ENCODE peak calls at places on chromosomes 5 and 9, in ten cellular contexts. Q, C, O, Y, F, S, V, K, E and B are unnamed samples.

GRCh38 chr5:174558190-174558589 is 166.2 kb upstream of the MSX2 start:
- DNase-seq in Q (no peak), C (no peak), O (no peak), Y (no peak), F (no peak), S (no peak), V (no peak), K (no peak), E (no peak), B (no peak)

GRCh38 chr9:90893706-90894105 is 92.1 kb downstream of the SYK start:
- DNase-seq in Q (no peak), C (no peak), O (no peak), Y (no peak), F (no peak), S (no peak), V (no peak), K (no peak), E (no peak), B (no peak)

GRCh38 chr5:59648949-59649921 is 244.3 kb downstream of the PDE4D start:
- DNase-seq in Q (no peak), C (no peak), O (peak), Y (no peak), F (no peak), S (no peak), V (no peak), K (no peak), E (no peak), B (no peak)

GRCh38 chr9:133990366-133991210 is 1.5 kb downstream of the VAV2 start:
- DNase-seq in Q (peak), C (no peak), O (peak), Y (peak), F (no peak), S (no peak), V (no peak), K (no peak), E (no peak), B (peak)

GRCh38 chr9:13386935-13387667 is 107.6 kb upstream of the MPDZ start:
- DNase-seq in Q (no peak), C (no peak), O (no peak), Y (no peak), F (no peak), S (no peak), V (no peak), K (peak), E (no peak), B (no peak)

GRCh38 chr5:68872088-68872842 is 221.5 kb upstream of the SLC30A5 start:
- DNase-seq in Q (no peak), C (no peak), O (peak), Y (no peak), F (peak), S (no peak), V (no peak), K (no peak), E (no peak), B (no peak)

GRCh38 chr5:113205807-113206206 is 229.0 kb downstream of the TSSK1B start:
- DNase-seq in Q (peak), C (no peak), O (peak), Y (no peak), F (no peak), S (no peak), V (no peak), K (no peak), E (no peak), B (no peak)

GRCh38 chr5:30839956-30840355 is 353.5 kb upstream of the CDH6 start:
- DNase-seq in Q (no peak), C (no peak), O (no peak), Y (no peak), F (no peak), S (no peak), V (no peak), K (no peak), E (no peak), B (no peak)

GRCh38 chr9:99274511-99274910 is 52.4 kb downstream of the SEC61B start:
- DNase-seq in Q (no peak), C (no peak), O (no peak), Y (no peak), F (no peak), S (no peak), V (no peak), K (no peak), E (no peak), B (no peak)

GRCh38 chr9:37859043-37859442 is 44.9 kb downstream of the SLC25A51 start:
- DNase-seq in Q (no peak), C (no peak), O (no peak), Y (no peak), F (no peak), S (no peak), V (no peak), K (no peak), E (no peak), B (peak)

GRCh38 chr9:126516936-126517750 is 96.6 kb upstream of the LMX1B start:
- DNase-seq in Q (peak), C (no peak), O (peak), Y (no peak), F (no peak), S (peak), V (no peak), K (peak), E (peak), B (peak)

GRCh38 chr5:173789031-173789920 is 98.9 kb upstream of the CPEB4 start:
- DNase-seq in Q (peak), C (no peak), O (peak), Y (no peak), F (no peak), S (no peak), V (no peak), K (peak), E (no peak), B (peak)

GRCh38 chr5:1748845-1749244 is 50.8 kb downstream of the MRPL36 start:
- DNase-seq in Q (peak), C (no peak), O (no peak), Y (no peak), F (no peak), S (no peak), V (no peak), K (no peak), E (no peak), B (no peak)

GRCh38 chr5:79229357-79230174 is 6.4 kb upstream of the JMY start:
- DNase-seq in Q (peak), C (no peak), O (no peak), Y (no peak), F (no peak), S (peak), V (no peak), K (no peak), E (no peak), B (peak)

GRCh38 chr9:93900971-93901861 is 53.9 kb downstream of the BARX1 start:
- DNase-seq in Q (no peak), C (no peak), O (no peak), Y (no peak), F (no peak), S (no peak), V (no peak), K (no peak), E (no peak), B (no peak)

GRCh38 chr5:78741014-78741413 is 92.4 kb upstream of the LHFPL2 start:
- DNase-seq in Q (no peak), C (no peak), O (no peak), Y (no peak), F (no peak), S (no peak), V (no peak), K (no peak), E (no peak), B (no peak)

GRCh38 chr9:126398403-126399058 is 71.9 kb downstream of the MVB12B start:
- DNase-seq in Q (peak), C (peak), O (peak), Y (peak), F (peak), S (peak), V (peak), K (no peak), E (peak), B (peak)

GRCh38 chr9:126411225-126411947 is 84.8 kb downstream of the MVB12B start:
- DNase-seq in Q (peak), C (no peak), O (no peak), Y (no peak), F (no peak), S (peak), V (no peak), K (peak), E (no peak), B (no peak)

GRCh38 chr9:114001794-114002261 is 76.3 kb downstream of the AMBP start:
- DNase-seq in Q (no peak), C (no peak), O (no peak), Y (no peak), F (no peak), S (no peak), V (no peak), K (no peak), E (no peak), B (no peak)

GRCh38 chr5:119031905-119032304 is 39.0 kb upstream of the DMXL1 start:
- DNase-seq in Q (peak), C (no peak), O (no peak), Y (no peak), F (peak), S (no peak), V (no peak), K (no peak), E (peak), B (no peak)

GRCh38 chr5:175868348-175868723 is 3.0 kb upstream of the CPLX2 start:
- DNase-seq in Q (no peak), C (no peak), O (no peak), Y (no peak), F (no peak), S (no peak), V (no peak), K (no peak), E (no peak), B (no peak)

GRCh38 chr5:171342362-171343111 is 33.5 kb downstream of the TLX3 start:
- DNase-seq in Q (peak), C (peak), O (peak), Y (peak), F (peak), S (peak), V (no peak), K (peak), E (no peak), B (peak)

GRCh38 chr9:135978650-135979461 is 17.7 kb upstream of the UBAC1 start:
- DNase-seq in Q (peak), C (no peak), O (no peak), Y (no peak), F (no peak), S (peak), V (no peak), K (no peak), E (no peak), B (no peak)

GRCh38 chr9:125758986-125759811 is 12.0 kb downstream of the PBX3 start:
- DNase-seq in Q (no peak), C (no peak), O (no peak), Y (peak), F (peak), S (no peak), V (no peak), K (no peak), E (peak), B (no peak)

GRCh38 chr5:159732220-159732619 is 184.1 kb upstream of the ADRA1B start:
- DNase-seq in Q (peak), C (no peak), O (no peak), Y (no peak), F (no peak), S (no peak), V (no peak), K (no peak), E (peak), B (no peak)

GRCh38 chr5:83559141-83559785 is 87.7 kb downstream of the VCAN start:
- DNase-seq in Q (no peak), C (no peak), O (peak), Y (no peak), F (no peak), S (no peak), V (no peak), K (no peak), E (no peak), B (no peak)

GRCh38 chr9:98231770-98232478 is 23.5 kb downstream of the TBC1D2 start:
- DNase-seq in Q (no peak), C (no peak), O (no peak), Y (no peak), F (no peak), S (no peak), V (no peak), K (no peak), E (no peak), B (peak)

GRCh38 chr5:68898961-68899471 is 194.8 kb upstream of the SLC30A5 start:
- DNase-seq in Q (no peak), C (peak), O (no peak), Y (peak), F (peak), S (no peak), V (no peak), K (peak), E (no peak), B (peak)